ENCODE peak calls at places on chromosome 3, in ten cellular contexts. P is K562, U is tibial artery, J is right atrium auricular region, S is cardiac muscle cell, C is OCI-LY7, Y is brain microvascular endothelial cell, B is ovary, A is psoas muscle, H is HL-60. I is an unnamed sample.
A peak's percentile ranks its signal among the peaks of the same experiment; 100 is the strongest.

GRCh38 chr3:101950985-101951733 is 101.8 kb downstream of the NFKBIZ start:
- DNase-seq in P (no peak), U (no peak), J (no peak), S (peak; percentile 48), C (no peak), Y (no peak), B (no peak), A (no peak), H (no peak), I (no peak)

GRCh38 chr3:127056281-127056680 is 73.4 kb downstream of the PLXNA1 start:
- DNase-seq in P (no peak), U (no peak), J (no peak), S (no peak), C (no peak), Y (no peak), B (no peak), A (peak; percentile 36), H (no peak), I (no peak)

GRCh38 chr3:37400945-37401344 is 226.6 kb upstream of the LRRFIP2 start:
- DNase-seq in P (no peak), U (no peak), J (no peak), S (peak; percentile 12), C (no peak), Y (no peak), B (no peak), A (no peak), H (no peak), I (no peak)

GRCh38 chr3:187746479-187747335 is 1.4 kb upstream of the BCL6 start:
- DNase-seq in P (no peak), U (no peak), J (no peak), S (peak; percentile 65), C (peak; percentile 68), Y (peak; percentile 42), B (peak; percentile 65), A (no peak), H (no peak), I (no peak)

GRCh38 chr3:135621184-135621931 is 344.2 kb upstream of the PPP2R3A start:
- DNase-seq in P (no peak), U (no peak), J (no peak), S (no peak), C (no peak), Y (no peak), B (no peak), A (no peak), H (no peak), I (no peak)

GRCh38 chr3:134754768-134755559 is 40.1 kb upstream of the EPHB1 start:
- DNase-seq in P (peak; percentile 58), U (no peak), J (no peak), S (peak; percentile 52), C (peak; percentile 37), Y (peak; percentile 47), B (no peak), A (peak; percentile 72), H (peak; percentile 12), I (peak; percentile 42)

GRCh38 chr3:195714380-195715011 is 6.3 kb upstream of the MUC20 start:
- DNase-seq in P (no peak), U (no peak), J (no peak), S (peak; percentile 18), C (no peak), Y (no peak), B (no peak), A (peak; percentile 63), H (no peak), I (no peak)

GRCh38 chr3:159645874-159646273 is 342.8 kb upstream of the IL12A start:
- DNase-seq in P (no peak), U (no peak), J (no peak), S (no peak), C (no peak), Y (no peak), B (no peak), A (no peak), H (no peak), I (no peak)

GRCh38 chr3:171185359-171185758 is 158.8 kb upstream of the SLC2A2 start:
- DNase-seq in P (no peak), U (no peak), J (no peak), S (no peak), C (no peak), Y (no peak), B (no peak), A (no peak), H (no peak), I (no peak)

GRCh38 chr3:171186383-171186782 is 159.9 kb upstream of the SLC2A2 start:
- DNase-seq in P (no peak), U (no peak), J (no peak), S (peak; percentile 54), C (no peak), Y (no peak), B (no peak), A (no peak), H (no peak), I (no peak)

GRCh38 chr3:171183042-171183441 is 156.5 kb upstream of the SLC2A2 start:
- DNase-seq in P (peak; percentile 84), U (no peak), J (no peak), S (peak; percentile 69), C (no peak), Y (no peak), B (no peak), A (no peak), H (no peak), I (no peak)

GRCh38 chr3:171185959-171186358 is 159.4 kb upstream of the SLC2A2 start:
- DNase-seq in P (no peak), U (no peak), J (no peak), S (no peak), C (no peak), Y (no peak), B (no peak), A (no peak), H (no peak), I (no peak)

GRCh38 chr3:171184372-171184771 is 157.9 kb upstream of the SLC2A2 start:
- DNase-seq in P (no peak), U (no peak), J (no peak), S (no peak), C (no peak), Y (no peak), B (no peak), A (no peak), H (no peak), I (peak; percentile 86)
- TF ChIP-seq CTCF in P (no peak), U (no peak), J (no peak), S (no peak), C (no peak), Y (no peak), B (no peak), A (no peak), H (no peak), I (no peak)

GRCh38 chr3:46239301-46239938 is 2.8 kb upstream of the CCR3 start:
- DNase-seq in P (no peak), U (no peak), J (no peak), S (no peak), C (no peak), Y (no peak), B (no peak), A (no peak), H (peak; percentile 41), I (no peak)

GRCh38 chr3:46242120-46242519 is at the start of gene CCR3:
- DNase-seq in P (no peak), U (no peak), J (no peak), S (no peak), C (no peak), Y (no peak), B (no peak), A (no peak), H (no peak), I (peak; percentile 57)

GRCh38 chr3:46239952-46240351 is 2.3 kb upstream of the CCR3 start:
- DNase-seq in P (no peak), U (no peak), J (no peak), S (no peak), C (no peak), Y (no peak), B (no peak), A (no peak), H (no peak), I (no peak)

DNA sequence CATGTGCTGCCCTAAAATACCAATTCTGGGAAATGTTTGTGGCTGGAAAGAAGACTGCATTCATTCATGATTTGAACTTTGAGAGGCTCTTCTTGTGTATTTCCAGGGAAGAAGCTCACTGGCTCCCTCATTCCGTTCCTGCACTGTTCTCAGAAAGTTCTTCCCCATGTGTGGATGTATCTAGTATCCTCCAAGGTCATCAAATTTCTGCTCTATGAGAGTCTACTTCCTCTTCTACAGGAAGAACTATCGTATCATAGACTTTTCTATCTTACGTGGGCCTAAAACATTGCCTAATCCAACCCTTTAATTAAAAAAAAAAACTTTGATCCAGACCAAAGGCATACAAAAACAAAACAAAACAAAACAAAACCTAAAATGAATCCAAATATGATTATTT is 2.9 kb downstream of the CCR3 start:
- DNase-seq in P (no peak), U (no peak), J (no peak), S (no peak), C (no peak), Y (no peak), B (no peak), A (no peak), H (peak; percentile 59), I (no peak)
- H3K4me3 ChIP-seq in P (no peak overlapping the region), U (no peak overlapping the region), J (no peak overlapping the region), S (no peak overlapping the region), C (no peak overlapping the region), Y (no peak overlapping the region), B (no peak overlapping the region), A (no peak overlapping the region), H (no peak overlapping the region), I (no peak overlapping the region)

GRCh38 chr3:14373753-14374376 is 28.5 kb upstream of the SLC6A6 start:
- DNase-seq in P (no peak), U (no peak), J (no peak), S (no peak), C (no peak), Y (no peak), B (no peak), A (no peak), H (no peak), I (no peak)

GRCh38 chr3:14369675-14370669 is 32.4 kb upstream of the SLC6A6 start:
- DNase-seq in P (peak; percentile 48), U (no peak), J (no peak), S (no peak), C (peak; percentile 61), Y (no peak), B (no peak), A (peak; percentile 80), H (no peak), I (no peak)

GRCh38 chr3:14372587-14372986 is 29.8 kb upstream of the SLC6A6 start:
- DNase-seq in P (no peak), U (no peak), J (no peak), S (no peak), C (no peak), Y (no peak), B (no peak), A (no peak), H (no peak), I (no peak)

GRCh38 chr3:14370719-14371572 is 31.5 kb upstream of the SLC6A6 start:
- DNase-seq in P (no peak), U (no peak), J (no peak), S (no peak), C (no peak), Y (no peak), B (no peak), A (no peak), H (no peak), I (no peak)

DNA sequence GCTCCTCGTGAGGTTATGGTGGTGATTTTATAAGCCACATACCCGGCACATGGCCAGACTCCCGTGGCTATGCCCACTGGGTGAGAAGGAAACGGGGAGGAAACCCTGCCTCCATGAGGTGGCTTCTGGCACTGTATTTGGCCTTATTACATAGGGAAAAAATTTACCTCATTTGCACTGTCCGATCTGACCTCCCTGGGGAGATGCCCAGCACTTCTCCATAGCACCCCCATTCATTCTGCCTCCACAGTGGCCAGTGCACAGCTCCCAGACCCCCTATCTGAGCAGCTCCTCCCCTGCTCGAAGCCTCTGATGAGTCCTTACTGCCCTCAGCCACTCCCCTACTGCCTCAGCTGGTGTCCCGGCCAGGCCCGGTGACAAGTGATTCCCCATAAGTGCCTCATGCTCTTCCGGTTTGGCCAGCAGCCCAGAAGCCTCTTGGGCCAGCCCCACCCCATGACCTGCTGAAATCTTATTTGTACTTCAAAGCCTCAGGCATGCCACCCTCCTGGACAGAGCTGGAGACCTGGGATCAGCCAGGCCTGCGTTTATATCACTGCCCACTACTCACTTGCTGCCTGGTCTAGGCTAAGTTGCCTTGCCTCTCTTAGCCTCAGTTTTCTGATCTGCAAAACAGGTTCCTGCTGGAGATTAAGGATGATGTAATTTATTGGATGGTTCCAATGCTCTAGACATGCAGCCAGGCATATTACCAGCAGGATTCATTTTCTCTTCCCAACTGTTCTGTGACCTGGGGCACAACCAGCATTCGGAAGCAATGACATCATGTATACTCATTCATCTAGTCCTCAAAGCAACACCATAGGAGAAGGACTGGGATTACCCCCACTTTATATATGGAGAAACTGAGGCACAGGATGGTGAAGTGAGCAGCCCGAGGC is 30.6 kb upstream of the SLC6A6 start:
- DNase-seq in P (peak; percentile 93), U (peak; percentile 66), J (peak; percentile 85), S (peak; percentile 38), C (no peak), Y (peak; percentile 24), B (no peak), A (peak; percentile 95), H (peak; percentile 52), I (peak; percentile 61)
- TF ChIP-seq CTCF in P (peak; percentile 13), U (no peak), J (no peak), S (peak; percentile 11), C (no peak), Y (peak; percentile 29), B (no peak), A (no peak), H (no peak), I (no peak)

DNA sequence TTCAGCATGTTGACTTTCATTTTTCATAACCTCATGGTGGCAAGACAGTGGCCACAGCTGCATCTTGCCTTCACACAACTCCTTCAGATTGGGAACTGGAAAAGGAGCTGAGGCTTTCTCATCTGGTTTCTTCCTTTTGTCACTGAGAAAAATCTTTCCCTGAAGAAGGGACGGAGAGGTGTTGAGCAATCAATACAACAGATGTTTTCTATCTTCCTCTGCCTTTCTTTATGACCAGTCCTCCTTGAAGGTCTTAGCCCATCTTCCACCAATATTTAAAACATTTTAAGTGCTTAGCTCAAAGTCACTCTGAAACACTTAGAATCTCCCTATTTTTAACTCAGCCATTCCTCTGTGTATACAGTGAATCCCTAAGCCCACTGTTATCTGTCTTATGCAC is 11.9 kb downstream of the ZNF660 start:
- DNase-seq in P (no peak), U (no peak), J (no peak), S (no peak), C (no peak), Y (no peak), B (no peak), A (no peak), H (no peak), I (no peak)
- H3K4me3 ChIP-seq in P (no peak overlapping the region), U (no peak overlapping the region), J (no peak overlapping the region), S (no peak overlapping the region), C (no peak overlapping the region), Y (no peak overlapping the region), B (no peak overlapping the region), A (no peak overlapping the region), H (no peak overlapping the region), I (no peak overlapping the region)

I was measured in GM12865.